ENCODE peak calls at places on chromosomes 6 and 20, in four cellular contexts. One of them, this sample, is unnamed.

GRCh38 chr6:6517059-6517458 is 71.5 kb upstream of the LY86 start:
- DNase-seq in neuronal stem cell: no peak
- DNase-seq in H9: no peak
- DNase-seq in IMR-90: no peak
- DNase-seq in this sample: no peak

GRCh38 chr20:17716331-17716730 is 16.6 kb downstream of the BANF2 start:
- DNase-seq in IMR-90: no peak
- DNase-seq in neuronal stem cell: no peak
- DNase-seq in H9: no peak
- DNase-seq in this sample: no peak

GRCh38 chr6:143964667-143965066 is 43.4 kb downstream of the PLAGL1 start:
- DNase-seq in IMR-90: peak; percentile 8
- DNase-seq in neuronal stem cell: no peak
- DNase-seq in H9: no peak
- DNase-seq in this sample: no peak

GRCh38 chr20:6178537-6178936 is 55.7 kb upstream of the FERMT1 start:
- DNase-seq in IMR-90: peak; percentile 51
- DNase-seq in H9: no peak
- DNase-seq in neuronal stem cell: peak; percentile 24
- DNase-seq in this sample: no peak

GRCh38 chr6:144064402-144064830 is 31.0 kb downstream of the SF3B5 start:
- DNase-seq in IMR-90: no peak
- DNase-seq in neuronal stem cell: peak; percentile 32
- DNase-seq in H9: peak; percentile 45
- DNase-seq in this sample: peak; percentile 20

GRCh38 chr20:51910202-51911050 is 108.1 kb upstream of the SALL4 start:
- DNase-seq in neuronal stem cell: peak; percentile 48
- DNase-seq in IMR-90: peak; percentile 17
- DNase-seq in H9: no peak
- DNase-seq in this sample: no peak

GRCh38 chr20:55668659-55669058 is 336.7 kb downstream of the CBLN4 start:
- DNase-seq in H9: no peak
- DNase-seq in neuronal stem cell: no peak
- DNase-seq in IMR-90: no peak
- DNase-seq in this sample: no peak

GRCh38 chr20:61328906-61329558 is 77.0 kb downstream of the CDH4 start:
- DNase-seq in IMR-90: peak; percentile 17
- DNase-seq in H9: no peak
- DNase-seq in neuronal stem cell: no peak
- DNase-seq in this sample: no peak

GRCh38 chr20:42701948-42702347 is 487.8 kb downstream of the PTPRT start:
- DNase-seq in IMR-90: no peak
- DNase-seq in neuronal stem cell: no peak
- DNase-seq in H9: no peak
- DNase-seq in this sample: no peak

GRCh38 chr6:147274776-147275175 is 70.6 kb downstream of the STXBP5 start:
- DNase-seq in neuronal stem cell: no peak
- DNase-seq in H9: no peak
- DNase-seq in IMR-90: no peak
- DNase-seq in this sample: no peak

GRCh38 chr20:51732454-51732791 is 35.8 kb downstream of the ATP9A start:
- DNase-seq in H9: no peak
- DNase-seq in IMR-90: peak; percentile 67
- DNase-seq in neuronal stem cell: no peak
- DNase-seq in this sample: no peak

GRCh38 chr6:4664117-4664626 is 112.0 kb upstream of the CDYL start:
- DNase-seq in neuronal stem cell: no peak
- DNase-seq in IMR-90: peak; percentile 92
- DNase-seq in H9: no peak
- DNase-seq in this sample: peak; percentile 52

GRCh38 chr6:90066715-90067114 is 172.4 kb downstream of the GJA10 start:
- DNase-seq in IMR-90: no peak
- DNase-seq in H9: no peak
- DNase-seq in neuronal stem cell: no peak
- DNase-seq in this sample: no peak

GRCh38 chr6:42260972-42261371 is 43.3 kb upstream of the MRPS10 start:
- DNase-seq in neuronal stem cell: peak; percentile 17
- DNase-seq in IMR-90: no peak
- DNase-seq in H9: peak; percentile 73
- DNase-seq in this sample: peak; percentile 4

GRCh38 chr20:17570347-17571152 is 675 bp downstream of the DSTN start:
- DNase-seq in H9: peak; percentile 48
- DNase-seq in IMR-90: peak; percentile 33
- DNase-seq in neuronal stem cell: peak; percentile 64
- DNase-seq in this sample: peak; percentile 40

GRCh38 chr6:143400258-143401059 is 50.0 kb downstream of the ADAT2 start:
- DNase-seq in IMR-90: no peak
- DNase-seq in neuronal stem cell: no peak
- DNase-seq in H9: no peak
- DNase-seq in this sample: no peak

GRCh38 chr6:134519456-134519855 is 201.5 kb upstream of the SGK1 start:
- DNase-seq in neuronal stem cell: no peak
- DNase-seq in IMR-90: peak; percentile 51
- DNase-seq in H9: no peak
- DNase-seq in this sample: peak; percentile 17

GRCh38 chr6:113352029-113352801 is 504.9 kb upstream of the MARCKS start:
- DNase-seq in neuronal stem cell: no peak
- DNase-seq in IMR-90: peak; percentile 84
- DNase-seq in H9: no peak
- DNase-seq in this sample: peak; percentile 96

GRCh38 chr6:45185403-45186251 is 142.5 kb upstream of the RUNX2 start:
- DNase-seq in IMR-90: no peak
- DNase-seq in H9: no peak
- DNase-seq in neuronal stem cell: no peak
- DNase-seq in this sample: no peak

GRCh38 chr6:169041078-169041477 is 212.6 kb downstream of the THBS2 start:
- DNase-seq in IMR-90: no peak
- DNase-seq in neuronal stem cell: no peak
- DNase-seq in H9: no peak
- DNase-seq in this sample: no peak

GRCh38 chr20:15760217-15760567 is 813.1 kb downstream of the KIF16B start:
- DNase-seq in neuronal stem cell: no peak
- DNase-seq in H9: no peak
- DNase-seq in IMR-90: no peak
- DNase-seq in this sample: no peak

GRCh38 chr6:159813781-159814180 is 13.7 kb downstream of the PNLDC1 start:
- DNase-seq in H9: no peak
- DNase-seq in IMR-90: no peak
- DNase-seq in neuronal stem cell: no peak
- DNase-seq in this sample: no peak

GRCh38 chr6:135094403-135094821 is 39.8 kb upstream of the HBS1L start:
- DNase-seq in neuronal stem cell: no peak
- DNase-seq in H9: no peak
- DNase-seq in IMR-90: peak; percentile 14
- DNase-seq in this sample: no peak

GRCh38 chr6:26363882-26364825 is 844 bp upstream of the BTN3A2 start:
- DNase-seq in H9: no peak
- DNase-seq in IMR-90: no peak
- DNase-seq in neuronal stem cell: no peak
- DNase-seq in this sample: no peak

GRCh38 chr6:169622618-169623017 is 79.2 kb downstream of the WDR27 start:
- DNase-seq in IMR-90: peak; percentile 23
- DNase-seq in H9: no peak
- DNase-seq in neuronal stem cell: no peak
- DNase-seq in this sample: no peak

GRCh38 chr6:12266571-12266970 is 23.6 kb upstream of the EDN1 start:
- DNase-seq in neuronal stem cell: no peak
- DNase-seq in IMR-90: peak; percentile 77
- DNase-seq in H9: no peak
- DNase-seq in this sample: peak; percentile 35

DNA sequence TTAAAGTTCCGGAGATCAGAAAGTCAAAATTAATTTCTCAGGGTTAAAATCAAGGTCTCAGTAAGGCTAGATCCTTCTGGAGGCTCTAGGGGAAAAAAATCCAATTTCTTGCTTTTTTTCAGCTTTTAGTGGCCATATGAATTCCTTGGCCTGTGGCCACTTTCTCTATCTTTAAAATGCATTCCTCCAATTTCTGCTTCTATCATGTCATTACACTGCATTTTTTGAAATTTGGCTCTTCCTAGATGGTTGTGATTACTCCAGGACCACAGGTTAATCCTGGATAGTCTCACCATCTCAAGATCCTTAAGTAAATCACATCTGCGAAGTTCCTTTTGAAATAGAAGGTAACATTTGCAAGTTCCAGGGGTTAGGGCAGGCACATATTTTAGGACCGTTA is 1294.9 kb upstream of the CITED2 start:
- DNase-seq in H9: no peak
- DNase-seq in neuronal stem cell: no peak
- DNase-seq in IMR-90: peak; percentile 40
- DNase-seq in this sample: no peak
- H3K27ac ChIP-seq in H9: no peak overlapping the region
- H3K27ac ChIP-seq in neuronal stem cell: no peak overlapping the region
- H3K27ac ChIP-seq in IMR-90: no peak overlapping the region
- H3K27ac ChIP-seq in this sample: no peak overlapping the region

GRCh38 chr6:20211941-20212391 is 303 bp downstream of the MBOAT1 start:
- DNase-seq in IMR-90: no peak
- DNase-seq in neuronal stem cell: no peak
- DNase-seq in H9: peak; percentile 62
- DNase-seq in this sample: peak; percentile 51
- H3K23ac ChIP-seq in IMR-90: peak overlapping the region; percentile 88
- H3K23ac ChIP-seq in neuronal stem cell: peak overlapping the region; percentile 98
- H3K23ac ChIP-seq in H9: no peak overlapping the region
- H3K23ac ChIP-seq in this sample: no peak overlapping the region

GRCh38 chr20:25043499-25044260 is 14.3 kb downstream of the ACSS1 start:
- DNase-seq in IMR-90: no peak
- DNase-seq in H9: no peak
- DNase-seq in neuronal stem cell: no peak
- DNase-seq in this sample: no peak
- H3K27ac ChIP-seq in IMR-90: no peak overlapping the region
- H3K27ac ChIP-seq in H9: no peak overlapping the region
- H3K27ac ChIP-seq in neuronal stem cell: no peak overlapping the region
- H3K27ac ChIP-seq in this sample: no peak overlapping the region

GRCh38 chr20:32823737-32824588 is 4.2 kb downstream of the MAPRE1 start:
- DNase-seq in IMR-90: peak; percentile 22
- DNase-seq in neuronal stem cell: no peak
- DNase-seq in H9: no peak
- DNase-seq in this sample: peak; percentile 22

GRCh38 chr20:32823078-32823477 is 3.3 kb downstream of the MAPRE1 start:
- DNase-seq in H9: no peak
- DNase-seq in IMR-90: peak; percentile 82
- DNase-seq in neuronal stem cell: no peak
- DNase-seq in this sample: peak; percentile 66

GRCh38 chr20:32822189-32822588 is 2.4 kb downstream of the MAPRE1 start:
- DNase-seq in neuronal stem cell: no peak
- DNase-seq in H9: no peak
- DNase-seq in IMR-90: no peak
- DNase-seq in this sample: no peak

GRCh38 chr20:32820698-32821378 is 1.1 kb downstream of the MAPRE1 start:
- DNase-seq in IMR-90: no peak
- DNase-seq in H9: no peak
- DNase-seq in neuronal stem cell: no peak
- DNase-seq in this sample: peak; percentile 49

GRCh38 chr20:32820000-32820697 is 395 bp downstream of the MAPRE1 start:
- DNase-seq in IMR-90: peak; percentile 40
- DNase-seq in neuronal stem cell: peak; percentile 76
- DNase-seq in H9: peak; percentile 92
- DNase-seq in this sample: peak; percentile 53
- H3K23ac ChIP-seq in IMR-90: peak overlapping the region; percentile 96
- H3K23ac ChIP-seq in neuronal stem cell: peak overlapping the region; percentile 63
- H3K23ac ChIP-seq in H9: no peak overlapping the region
- H3K23ac ChIP-seq in this sample: no peak overlapping the region

GRCh38 chr20:3995067-3995748 is 20.1 kb downstream of the RNF24 start:
- DNase-seq in IMR-90: peak; percentile 44
- DNase-seq in H9: no peak
- DNase-seq in neuronal stem cell: no peak
- DNase-seq in this sample: peak; percentile 81
- H3K27ac ChIP-seq in IMR-90: no peak overlapping the region
- H3K27ac ChIP-seq in H9: no peak overlapping the region
- H3K27ac ChIP-seq in neuronal stem cell: no peak overlapping the region
- H3K27ac ChIP-seq in this sample: no peak overlapping the region

GRCh38 chr6:161817881-161818280 is 544.0 kb upstream of the AGPAT4 start:
- DNase-seq in H9: no peak
- DNase-seq in neuronal stem cell: no peak
- DNase-seq in IMR-90: no peak
- DNase-seq in this sample: no peak

GRCh38 chr6:161809991-161810390 is 536.1 kb upstream of the AGPAT4 start:
- DNase-seq in H9: no peak
- DNase-seq in neuronal stem cell: no peak
- DNase-seq in IMR-90: no peak
- DNase-seq in this sample: no peak

GRCh38 chr6:161813156-161813555 is 539.3 kb upstream of the AGPAT4 start:
- DNase-seq in neuronal stem cell: no peak
- DNase-seq in H9: no peak
- DNase-seq in IMR-90: no peak
- DNase-seq in this sample: no peak
- H3K23ac ChIP-seq in neuronal stem cell: no peak overlapping the region
- H3K23ac ChIP-seq in H9: no peak overlapping the region
- H3K23ac ChIP-seq in IMR-90: no peak overlapping the region
- H3K23ac ChIP-seq in this sample: no peak overlapping the region

GRCh38 chr6:96468681-96469224 is 52.9 kb upstream of the UFL1 start:
- DNase-seq in neuronal stem cell: no peak
- DNase-seq in H9: no peak
- DNase-seq in IMR-90: no peak
- DNase-seq in this sample: no peak

GRCh38 chr6:96468281-96468680 is 53.3 kb upstream of the UFL1 start:
- DNase-seq in IMR-90: no peak
- DNase-seq in neuronal stem cell: no peak
- DNase-seq in H9: no peak
- DNase-seq in this sample: no peak

GRCh38 chr6:96466149-96466863 is 55.3 kb upstream of the UFL1 start:
- DNase-seq in neuronal stem cell: no peak
- DNase-seq in IMR-90: no peak
- DNase-seq in H9: no peak
- DNase-seq in this sample: no peak

GRCh38 chr6:96467814-96468213 is 53.8 kb upstream of the UFL1 start:
- DNase-seq in IMR-90: no peak
- DNase-seq in H9: no peak
- DNase-seq in neuronal stem cell: no peak
- DNase-seq in this sample: no peak

GRCh38 chr6:96465321-96465903 is 56.2 kb upstream of the UFL1 start:
- DNase-seq in neuronal stem cell: no peak
- DNase-seq in IMR-90: no peak
- DNase-seq in H9: no peak
- DNase-seq in this sample: peak; percentile 18
- H3K27ac ChIP-seq in neuronal stem cell: no peak overlapping the region
- H3K27ac ChIP-seq in IMR-90: no peak overlapping the region
- H3K27ac ChIP-seq in H9: no peak overlapping the region
- H3K27ac ChIP-seq in this sample: no peak overlapping the region

GRCh38 chr20:63295422-63295821 is 2.4 kb downstream of the COL20A1 start:
- DNase-seq in IMR-90: no peak
- DNase-seq in neuronal stem cell: no peak
- DNase-seq in H9: no peak
- DNase-seq in this sample: no peak
- H3K23ac ChIP-seq in IMR-90: no peak overlapping the region
- H3K23ac ChIP-seq in neuronal stem cell: no peak overlapping the region
- H3K23ac ChIP-seq in H9: no peak overlapping the region
- H3K23ac ChIP-seq in this sample: no peak overlapping the region

GRCh38 chr20:19850190-19850533 is 92.1 kb downstream of the RIN2 start:
- DNase-seq in H9: no peak
- DNase-seq in IMR-90: no peak
- DNase-seq in neuronal stem cell: no peak
- DNase-seq in this sample: no peak
- H3K27ac ChIP-seq in H9: no peak overlapping the region
- H3K27ac ChIP-seq in IMR-90: no peak overlapping the region
- H3K27ac ChIP-seq in neuronal stem cell: no peak overlapping the region
- H3K27ac ChIP-seq in this sample: peak overlapping the region; percentile 41

This sample was measured in trophoblast cell.